ENCODE peak calls at places on chromosomes 13 and 19, in four cellular contexts. E is fibroblast of mammary gland, C is PC-3, Z is brain microvascular endothelial cell. K is an unnamed sample.

GRCh38 chr19:51798958-51799310 is 4.0 kb downstream of the FPR3 start:
- DNase-seq in E (no peak), C (no peak), Z (no peak), K (no peak)

GRCh38 chr13:37906880-37907279 is 37.3 kb upstream of the TRPC4 start:
- DNase-seq in E (no peak), C (no peak), Z (no peak), K (no peak)

GRCh38 chr13:95485045-95485517 is 67.4 kb upstream of the CLDN10 start:
- DNase-seq in E (peak; percentile 21), C (peak; percentile 27), Z (peak; percentile 18), K (no peak)

GRCh38 chr13:79936368-79937136 is 404.4 kb downstream of the SPRY2 start:
- DNase-seq in E (peak; percentile 99), C (peak; percentile 95), Z (peak; percentile 99), K (no peak)

GRCh38 chr19:58134244-58134643 is 16.3 kb downstream of the ZNF329 start:
- DNase-seq in E (no peak), C (no peak), Z (no peak), K (no peak)

GRCh38 chr19:6963937-6964336 is 57.3 kb downstream of the MBD3L2B start:
- DNase-seq in E (no peak), C (peak; percentile 31), Z (no peak), K (no peak)

GRCh38 chr13:111859361-111860105 is 207.4 kb upstream of the SOX1 start:
- DNase-seq in E (no peak), C (no peak), Z (no peak), K (no peak)

GRCh38 chr19:42301646-42302204 is at the start of gene PRR19:
- DNase-seq in E (no peak), C (no peak), Z (no peak), K (no peak)

GRCh38 chr19:46861691-46862503 is 1.1 kb downstream of the ARHGAP35 start:
- DNase-seq in E (peak; percentile 24), C (peak; percentile 28), Z (no peak), K (no peak)

GRCh38 chr19:52369463-52370340 is at the start of gene ZNF880:
- DNase-seq in E (peak; percentile 90), C (peak; percentile 52), Z (peak; percentile 87), K (no peak)

GRCh38 chr19:6551607-6552450 is 21.0 kb downstream of the TNFSF9 start:
- DNase-seq in E (peak; percentile 27), C (no peak), Z (no peak), K (peak; percentile 48)

GRCh38 chr19:46620716-46621115 is 4.2 kb downstream of the PTGIR start:
- DNase-seq in E (peak; percentile 63), C (no peak), Z (peak; percentile 28), K (no peak)

GRCh38 chr13:26872444-26873173 is 112.0 kb upstream of the GPR12 start:
- DNase-seq in E (peak; percentile 48), C (peak; percentile 55), Z (peak; percentile 21), K (peak; percentile 77)

GRCh38 chr13:23623394-23623793 is 53.2 kb downstream of the TNFRSF19 start:
- DNase-seq in E (no peak), C (no peak), Z (no peak), K (no peak)

GRCh38 chr19:47437500-47437899 is 18.2 kb upstream of the MEIS3 start:
- DNase-seq in E (no peak), C (no peak), Z (no peak), K (no peak)

GRCh38 chr13:43331676-43332075 is 308.3 kb downstream of the DNAJC15 start:
- DNase-seq in E (peak; percentile 2), C (no peak), Z (peak; percentile 1), K (no peak)

GRCh38 chr19:49415102-49415809 is 8.0 kb downstream of the PTH2 start:
- DNase-seq in E (peak; percentile 83), C (no peak), Z (peak; percentile 21), K (no peak)

GRCh38 chr13:99983401-99984133 is 2.0 kb downstream of the ZIC2 start:
- DNase-seq in E (no peak), C (no peak), Z (no peak), K (no peak)

GRCh38 chr19:1416014-1416841 is 8.8 kb downstream of the DAZAP1 start:
- DNase-seq in E (peak; percentile 81), C (no peak), Z (peak; percentile 38), K (no peak)

GRCh38 chr19:20287070-20287469 is 120.1 kb downstream of the ZNF486 start:
- DNase-seq in E (no peak), C (no peak), Z (no peak), K (no peak)

GRCh38 chr19:16459680-16460079 is 12.1 kb downstream of the EPS15L1 start:
- DNase-seq in E (no peak), C (no peak), Z (no peak), K (no peak)

GRCh38 chr19:47273313-47274070 is 1.2 kb upstream of the INAFM1 start:
- DNase-seq in E (peak; percentile 92), C (peak; percentile 79), Z (peak; percentile 92), K (peak; percentile 84)

GRCh38 chr13:52925775-52926285 is 77.4 kb upstream of the PCDH8 start:
- DNase-seq in E (no peak), C (no peak), Z (no peak), K (no peak)

GRCh38 chr13:73939603-73940002 is 194.6 kb downstream of the KLF12 start:
- DNase-seq in E (no peak), C (no peak), Z (no peak), K (no peak)

GRCh38 chr19:2546128-2547032 is 70.5 kb downstream of the GADD45B start:
- DNase-seq in E (peak; percentile 19), C (no peak), Z (peak; percentile 62), K (peak; percentile 77)

GRCh38 chr13:75443356-75443958 is 38.5 kb downstream of the TBC1D4 start:
- DNase-seq in E (no peak), C (no peak), Z (no peak), K (no peak)

GRCh38 chr13:25180795-25181537 is 8.9 kb upstream of the AMER2 start:
- DNase-seq in E (no peak), C (no peak), Z (no peak), K (no peak)

GRCh38 chr13:111550062-111550461 is 229.6 kb downstream of the TEX29 start:
- DNase-seq in E (no peak), C (no peak), Z (no peak), K (no peak)

DNA sequence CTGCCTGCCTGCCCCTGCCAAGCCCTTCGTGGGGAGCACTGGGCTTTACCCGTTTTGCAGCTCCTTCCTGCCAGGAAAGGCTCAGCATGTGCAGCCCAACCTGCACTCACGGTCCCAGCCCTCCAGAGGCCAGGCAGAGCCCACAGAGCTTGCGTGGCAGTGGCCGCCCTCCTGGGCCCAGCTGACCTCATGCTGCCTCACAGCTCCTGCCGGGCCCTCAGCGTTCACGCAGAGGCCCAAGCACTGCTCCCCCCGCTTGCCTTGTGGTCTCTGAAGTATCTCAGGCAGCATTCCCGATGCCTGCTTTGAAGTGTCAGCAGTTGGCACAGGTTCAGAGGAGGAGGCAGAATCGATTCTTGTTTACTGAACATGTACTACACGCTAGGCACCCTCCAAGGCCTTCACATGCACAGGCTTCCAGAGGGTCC is 32.5 kb downstream of the CAPN12 start:
- DNase-seq in E (peak; percentile 97), C (no peak), Z (peak; percentile 91), K (no peak)
- TF ChIP-seq CTCF in E (no peak), C (no peak), Z (peak; percentile 59), K (no peak)

GRCh38 chr19:10654610-10655456 is 687 bp downstream of the ILF3 start:
- DNase-seq in E (no peak), C (peak; percentile 59), Z (no peak), K (peak; percentile 71)

GRCh38 chr19:10653732-10654609 is at the start of gene ILF3:
- DNase-seq in E (peak; percentile 100), C (peak; percentile 100), Z (peak; percentile 100), K (peak; percentile 99)

GRCh38 chr19:10651821-10652220 is 2.3 kb upstream of the ILF3 start:
- DNase-seq in E (no peak), C (no peak), Z (no peak), K (no peak)

GRCh38 chr19:10653482-10653731 is 739 bp upstream of the ILF3 start:
- DNase-seq in E (no peak), C (no peak), Z (no peak), K (no peak)

DNA sequence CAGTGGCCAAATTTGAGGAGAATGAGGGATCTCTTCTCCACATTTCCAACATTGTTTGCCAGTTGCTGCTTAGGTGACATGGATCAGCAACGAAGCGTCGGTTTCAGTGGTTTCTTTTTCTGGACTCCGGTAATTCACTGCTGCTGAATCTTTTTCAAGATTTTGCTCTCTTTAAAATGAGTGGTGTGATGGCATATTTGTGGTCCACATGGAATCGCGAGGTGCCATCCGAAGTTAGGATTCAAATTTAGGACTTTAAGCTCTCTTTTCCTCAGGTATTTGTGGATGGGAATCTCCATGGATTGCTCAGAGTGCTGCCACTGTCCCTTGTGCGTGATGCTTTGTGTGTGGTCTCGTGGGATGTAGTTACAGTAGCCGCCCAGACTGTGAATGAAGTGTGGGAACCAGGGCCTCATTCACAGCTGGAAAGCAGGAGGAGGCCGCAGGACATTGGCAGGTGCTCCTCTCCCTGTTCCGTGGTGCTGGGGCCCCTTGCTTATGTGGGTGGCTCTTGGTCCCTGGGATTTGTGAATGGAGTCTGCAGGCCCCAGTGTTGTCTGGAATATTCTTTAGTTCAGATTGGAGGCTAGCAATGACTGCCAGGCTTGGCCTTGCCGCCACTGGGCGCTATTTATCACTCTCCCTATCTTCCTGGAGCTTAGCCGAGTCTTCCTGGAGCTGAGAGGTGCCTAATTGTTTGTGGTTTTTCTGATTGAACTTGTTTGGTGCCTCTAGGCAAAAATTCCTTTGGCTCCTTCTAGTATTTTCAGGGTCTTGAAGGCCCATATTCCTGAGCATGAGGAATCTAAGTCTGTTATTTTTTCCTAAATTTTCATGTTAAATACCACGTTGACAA is 1.5 kb downstream of the ILF3 start:
- DNase-seq in E (peak; percentile 25), C (peak; percentile 39), Z (peak; percentile 41), K (no peak)
- TF ChIP-seq CTCF in E (no peak), C (peak; percentile 26), Z (peak; percentile 37), K (no peak)

DNA sequence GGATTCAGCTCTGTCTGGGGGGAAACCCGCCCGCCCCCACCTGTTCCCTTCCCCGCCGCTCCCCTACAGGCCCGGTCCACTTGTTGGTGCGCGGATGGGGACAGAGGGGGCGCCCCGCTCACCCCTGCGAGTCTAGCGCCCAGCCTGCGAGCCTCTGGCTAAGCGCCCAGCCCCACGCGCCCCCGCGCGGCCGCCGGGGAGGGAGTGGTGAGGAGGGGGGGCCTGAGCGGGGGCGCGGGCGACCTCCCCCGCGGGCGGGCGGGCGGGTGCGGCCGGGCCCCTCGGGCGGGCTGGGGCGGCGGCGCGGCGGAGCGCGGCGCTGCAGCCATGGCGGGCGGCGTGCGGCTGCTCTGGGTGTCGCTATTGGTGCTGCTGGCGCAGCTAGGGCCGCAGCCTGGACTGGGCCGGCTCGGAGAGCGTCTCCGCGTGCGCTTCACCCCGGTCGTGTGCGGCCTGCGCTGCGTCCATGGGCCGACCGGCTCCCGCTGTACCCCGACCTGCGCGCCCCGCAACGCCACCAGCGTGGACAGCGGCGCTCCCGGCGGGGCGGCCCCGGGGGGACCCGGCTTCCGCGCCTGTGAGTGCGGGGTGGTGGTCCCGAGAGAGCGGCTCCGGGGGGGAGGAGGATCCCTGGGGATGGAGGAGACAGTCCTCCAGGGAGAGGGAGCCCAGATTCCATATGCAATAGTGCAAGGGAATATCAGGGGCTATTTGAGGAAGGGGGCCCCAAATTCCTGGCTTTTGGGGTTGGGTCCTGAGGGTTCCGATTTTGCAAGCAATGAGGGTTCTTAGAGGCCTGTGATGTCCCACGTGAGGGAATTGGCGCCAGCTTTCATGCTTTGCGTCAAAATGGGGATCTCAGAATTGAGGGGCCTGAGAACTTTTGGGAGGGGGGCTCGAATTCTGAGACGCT is at the start of gene LTBP4:
- DNase-seq in E (no peak), C (no peak), Z (no peak), K (no peak)
- TF ChIP-seq CTCF in E (no peak), C (no peak), Z (peak; percentile 3), K (peak; percentile 11)

GRCh38 chr13:82480415-82480814 is 1401.9 kb downstream of the SLITRK1 start:
- DNase-seq in E (peak; percentile 2), C (peak; percentile 32), Z (no peak), K (no peak)
- TF ChIP-seq CTCF in E (peak; percentile 25), C (peak; percentile 58), Z (no peak), K (peak; percentile 53)

GRCh38 chr19:54882758-54883157 is 8.7 kb downstream of the FCAR start:
- DNase-seq in E (no peak), C (peak; percentile 40), Z (no peak), K (no peak)
- TF ChIP-seq CTCF in E (no peak), C (peak; percentile 50), Z (no peak), K (no peak)

K was measured in neural crest cell.